ENCODE peak calls at places on chromosomes 12 and 14, in four cellular contexts. C, K, N and B are unnamed samples.
A peak's percentile ranks its signal among the peaks of the same experiment; 100 is the strongest.

GRCh38 chr14:104868060-104868740 is 3.1 kb downstream of the CEP170B start:
- DNase-seq in K (no peak), N (peak; percentile 20), C (no peak), B (no peak)

GRCh38 chr14:44963775-44964380 is 1.9 kb downstream of the TOGARAM1 start:
- DNase-seq in N (no peak), K (no peak), C (no peak), B (no peak)

GRCh38 chr12:9122166-9122609 is 6.5 kb upstream of the A2M start:
- DNase-seq in C (no peak), N (no peak), K (no peak), B (no peak)

GRCh38 chr14:105529506-105530445 is 3.4 kb downstream of the TMEM121 start:
- DNase-seq in N (peak; percentile 40), K (no peak), C (peak; percentile 20), B (no peak)

GRCh38 chr12:80979821-80980220 is 42.1 kb upstream of the LIN7A start:
- DNase-seq in C (peak; percentile 10), K (no peak), N (no peak), B (no peak)

GRCh38 chr12:22543246-22544037 is 900 bp downstream of the C2CD5 start:
- DNase-seq in N (peak; percentile 73), K (peak; percentile 26), C (peak; percentile 82), B (peak; percentile 84)

GRCh38 chr12:123914726-123915345 is 57.8 kb downstream of the CCDC92 start:
- DNase-seq in C (no peak), K (no peak), N (no peak), B (no peak)

GRCh38 chr14:99774204-99774497 is 19.1 kb upstream of the EML1 start:
- DNase-seq in N (no peak), K (no peak), C (no peak), B (no peak)

GRCh38 chr12:106897082-106897481 is 58.6 kb upstream of the TMEM263 start:
- DNase-seq in C (no peak), N (no peak), K (no peak), B (no peak)

GRCh38 chr12:81859521-81859920 is 100.4 kb upstream of the PPFIA2 start:
- DNase-seq in N (no peak), C (no peak), K (no peak), B (no peak)

GRCh38 chr12:6327591-6328041 is 14.3 kb downstream of the TNFRSF1A start:
- DNase-seq in K (no peak), N (no peak), C (no peak), B (no peak)

GRCh38 chr12:106840217-106840616 is 65.7 kb downstream of the RIC8B start:
- DNase-seq in K (no peak), C (no peak), N (no peak), B (no peak)

GRCh38 chr12:108821407-108822397 is 35.7 kb downstream of the SSH1 start:
- DNase-seq in K (no peak), N (no peak), C (no peak), B (no peak)

GRCh38 chr12:41661141-41661540 is 473.0 kb downstream of the PDZRN4 start:
- DNase-seq in K (no peak), C (no peak), N (no peak), B (no peak)

GRCh38 chr12:22631863-22632463 is 7.0 kb downstream of the ETNK1 start:
- DNase-seq in N (no peak), C (no peak), K (no peak), B (no peak)

GRCh38 chr14:51302319-51303030 is 62.4 kb downstream of the TMX1 start:
- DNase-seq in C (no peak), K (no peak), N (no peak), B (no peak)

GRCh38 chr12:104387190-104387589 is 69.6 kb upstream of the CHST11 start:
- DNase-seq in N (no peak), K (no peak), C (no peak), B (no peak)

GRCh38 chr12:60529723-60530122 is 933.9 kb downstream of the SLC16A7 start:
- DNase-seq in K (no peak), N (no peak), C (no peak), B (no peak)

GRCh38 chr14:32252030-32252670 is 49.1 kb upstream of the RNU6-8 start:
- DNase-seq in C (peak; percentile 53), K (no peak), N (no peak), B (peak; percentile 49)

GRCh38 chr14:78254911-78255431 is 84.8 kb downstream of the NRXN3 start:
- DNase-seq in N (no peak), K (no peak), C (no peak), B (no peak)

GRCh38 chr14:66395300-66395699 is 90.9 kb upstream of the CCDC196 start:
- DNase-seq in C (no peak), N (no peak), K (no peak), B (no peak)

GRCh38 chr12:124317400-124317799 is 22.5 kb downstream of the RFLNA start:
- DNase-seq in N (no peak), C (no peak), K (no peak), B (no peak)

GRCh38 chr12:20024194-20024593 is 344.1 kb upstream of the PDE3A start:
- DNase-seq in K (no peak), C (no peak), N (no peak), B (no peak)

GRCh38 chr14:42893183-42893582 is 1286.5 kb downstream of the LRFN5 start:
- DNase-seq in C (no peak), K (no peak), N (no peak), B (no peak)

GRCh38 chr12:94671917-94672316 is 21.6 kb upstream of the TMCC3 start:
- DNase-seq in K (no peak), C (no peak), N (no peak), B (no peak)

GRCh38 chr12:75661927-75662326 is 150.5 kb upstream of the KRR1 start:
- DNase-seq in C (no peak), N (no peak), K (no peak), B (no peak)

GRCh38 chr12:132488127-132489077 is 1.5 kb upstream of the FBRSL1 start:
- DNase-seq in K (no peak), N (peak; percentile 55), C (peak; percentile 69), B (peak; percentile 59)

GRCh38 chr12:42987216-42987631 is 397.7 kb upstream of the PRICKLE1 start:
- DNase-seq in K (no peak), N (no peak), C (no peak), B (no peak)

GRCh38 chr12:98895086-98895651 is 250.1 kb downstream of the APAF1 start:
- DNase-seq in N (no peak), C (no peak), K (no peak), B (no peak)

GRCh38 chr12:10889226-10889625 is 5.2 kb upstream of the PRH1 start:
- DNase-seq in K (no peak), C (no peak), N (no peak), B (no peak)

GRCh38 chr14:70398706-70399431 is 18.0 kb downstream of the SYNJ2BP start:
- DNase-seq in C (no peak), K (no peak), N (no peak), B (no peak)

GRCh38 chr12:56079729-56080555 is at the start of gene ERBB3:
- DNase-seq in C (peak; percentile 90), N (peak; percentile 86), K (no peak), B (peak; percentile 94)

GRCh38 chr12:116610971-116611541 is 51.9 kb downstream of the MAP1LC3B2 start:
- DNase-seq in N (no peak), C (no peak), K (no peak), B (no peak)

GRCh38 chr14:104732355-104732804 is 8.4 kb downstream of the ADSS1 start:
- DNase-seq in N (peak; percentile 94), C (peak; percentile 90), K (no peak), B (peak; percentile 91)

GRCh38 chr14:72540836-72541235 is 353.1 kb downstream of the DPF3 start:
- DNase-seq in K (no peak), C (no peak), N (no peak), B (no peak)

GRCh38 chr14:72532686-72533454 is 361.0 kb downstream of the DPF3 start:
- DNase-seq in N (no peak), C (no peak), K (no peak), B (peak; percentile 6)

GRCh38 chr14:72538387-72538786 is 355.5 kb downstream of the DPF3 start:
- DNase-seq in C (no peak), K (no peak), N (no peak), B (no peak)

GRCh38 chr14:72535485-72535884 is 358.4 kb downstream of the DPF3 start:
- DNase-seq in N (no peak), C (no peak), K (no peak), B (no peak)
- H3K4me3 ChIP-seq in N (no peak overlapping the region), C (no peak overlapping the region), K (no peak overlapping the region), B (no peak overlapping the region)

GRCh38 chr12:32285484-32285883 is 113.9 kb upstream of the FGD4 start:
- DNase-seq in K (no peak), C (no peak), N (no peak), B (no peak)
- H3K4me1 ChIP-seq in K (no peaks in the 10 kb centered on the region), C (no peaks in the 10 kb centered on the region), N (no peaks in the 10 kb centered on the region), B (no peaks in the 10 kb centered on the region)

DNA sequence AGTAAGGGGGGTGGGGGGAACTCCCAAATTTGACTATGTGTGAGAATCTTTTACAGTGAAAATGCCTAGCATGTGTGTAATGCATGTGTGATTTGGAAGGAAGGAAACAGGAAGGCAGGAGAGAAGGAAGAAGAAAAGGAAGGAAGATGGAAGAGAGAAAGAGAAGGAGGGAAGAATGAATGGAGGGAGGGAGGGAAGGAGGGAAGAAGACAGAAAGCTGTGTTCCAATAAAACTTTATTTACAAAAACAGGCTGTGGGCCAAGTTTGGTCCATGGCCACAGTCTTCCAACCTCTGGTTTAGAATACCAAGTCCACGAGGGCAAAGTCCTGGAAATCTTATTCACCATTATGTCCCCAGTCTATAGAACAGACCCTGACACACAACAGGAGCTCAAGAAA is 278.9 kb downstream of the KSR2 start:
- DNase-seq in N (no peak), K (no peak), C (no peak), B (no peak)
- H3K4me3 ChIP-seq in N (no peak overlapping the region), K (no peak overlapping the region), C (no peak overlapping the region), B (no peak overlapping the region)

DNA sequence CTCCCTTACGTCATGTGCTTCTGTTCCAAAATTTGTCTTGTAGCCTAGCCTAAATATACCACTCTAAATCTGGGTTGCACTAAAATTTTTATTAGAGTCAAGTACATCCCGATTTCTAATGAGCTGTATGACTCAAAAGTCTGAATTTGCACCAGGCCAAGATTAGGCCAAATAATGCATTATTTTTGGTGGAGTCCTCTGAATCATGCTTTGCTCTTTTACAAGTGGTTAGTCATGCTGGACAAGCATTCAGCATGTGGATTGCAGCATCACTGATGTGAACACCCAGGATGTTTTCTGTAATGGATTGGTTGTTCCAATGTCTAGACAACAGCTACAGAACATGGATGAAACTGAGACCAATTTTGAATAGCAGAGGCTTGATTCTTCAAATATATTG is 23.7 kb downstream of the HEBP1 start:
- DNase-seq in N (no peak), K (no peak), C (no peak), B (no peak)
- H3K4me1 ChIP-seq in N (no peaks in the 10 kb centered on the region), K (peaks cover 8% of the 10 kb centered on the region), C (no peaks in the 10 kb centered on the region), B (no peaks in the 10 kb centered on the region)